ENCODE peak calls at places on chromosomes 1 and 21, in eight cellular contexts. Q is thoracic aorta; V is hepatocyte; I is CD8-positive, alpha-beta T cell; F is AG10803; X is GM23338; W is OCI-LY7; J is ovary. H is an unnamed sample.

GRCh38 chr1:208684192-208684591 is 440.0 kb upstream of the PLXNA2 start:
- DNase-seq in Q (no peak), V (no peak), I (no peak), F (no peak), X (no peak), W (no peak), J (no peak), H (no peak)

GRCh38 chr1:181910905-181911304 is 150.6 kb downstream of the ZNF648 start:
- DNase-seq in Q (no peak), V (no peak), I (no peak), F (no peak), X (peak), W (peak), J (no peak), H (no peak)

GRCh38 chr1:156727914-156728598 is at the start of gene METTL25B:
- DNase-seq in Q (no peak), V (peak), I (no peak), F (peak), X (peak), W (peak), J (peak), H (peak)

GRCh38 chr1:229040630-229041358 is 230.1 kb upstream of the RAB4A start:
- DNase-seq in Q (no peak), V (no peak), I (no peak), F (no peak), X (no peak), W (no peak), J (no peak), H (no peak)

GRCh38 chr1:6477039-6477820 is 11.3 kb upstream of the TNFRSF25 start:
- DNase-seq in Q (no peak), V (no peak), I (no peak), F (no peak), X (no peak), W (no peak), J (no peak), H (no peak)

GRCh38 chr1:42737257-42737656 is 2.8 kb downstream of the CLDN19 start:
- DNase-seq in Q (no peak), V (no peak), I (no peak), F (no peak), X (no peak), W (peak), J (no peak), H (no peak)

GRCh38 chr1:41144285-41144684 is 97.8 kb downstream of the SCMH1 start:
- DNase-seq in Q (no peak), V (no peak), I (no peak), F (no peak), X (no peak), W (no peak), J (no peak), H (no peak)

GRCh38 chr1:41936107-41936506 is 17.4 kb upstream of the HIVEP3 start:
- DNase-seq in Q (no peak), V (no peak), I (no peak), F (peak), X (no peak), W (no peak), J (no peak), H (no peak)

GRCh38 chr1:22048351-22049192 is 3.9 kb upstream of the CDC42 start:
- DNase-seq in Q (no peak), V (no peak), I (no peak), F (peak), X (peak), W (peak), J (no peak), H (peak)

GRCh38 chr1:226551299-226551698 is 2.7 kb downstream of the STUM start:
- DNase-seq in Q (no peak), V (no peak), I (no peak), F (no peak), X (no peak), W (no peak), J (peak), H (no peak)

GRCh38 chr1:96634863-96635262 is 86.7 kb upstream of the PTBP2 start:
- DNase-seq in Q (no peak), V (no peak), I (no peak), F (no peak), X (no peak), W (no peak), J (no peak), H (no peak)

GRCh38 chr1:211684791-211685190 is 9.4 kb upstream of the NEK2 start:
- DNase-seq in Q (no peak), V (peak), I (no peak), F (peak), X (no peak), W (no peak), J (no peak), H (no peak)

GRCh38 chr1:85991261-85991660 is 165.3 kb downstream of the COL24A1 start:
- DNase-seq in Q (no peak), V (no peak), I (no peak), F (no peak), X (no peak), W (peak), J (no peak), H (no peak)

GRCh38 chr1:119371800-119372199 is 3.2 kb downstream of the HAO2 start:
- DNase-seq in Q (no peak), V (no peak), I (no peak), F (no peak), X (no peak), W (no peak), J (no peak), H (no peak)

GRCh38 chr1:93735722-93736121 is 54.1 kb upstream of the BCAR3 start:
- DNase-seq in Q (no peak), V (no peak), I (no peak), F (peak), X (no peak), W (no peak), J (no peak), H (no peak)

GRCh38 chr1:32813941-32814739 is 3.0 kb downstream of the YARS1 start:
- DNase-seq in Q (no peak), V (no peak), I (no peak), F (no peak), X (no peak), W (no peak), J (no peak), H (no peak)

GRCh38 chr1:32806910-32807523 is 10.1 kb downstream of the YARS1 start:
- DNase-seq in Q (no peak), V (peak), I (no peak), F (no peak), X (no peak), W (no peak), J (no peak), H (no peak)

GRCh38 chr1:7379445-7379971 is 391.6 kb upstream of the VAMP3 start:
- DNase-seq in Q (no peak), V (peak), I (peak), F (peak), X (peak), W (no peak), J (no peak), H (peak)

GRCh38 chr1:201714542-201715276 is 114.2 kb upstream of the IPO9 start:
- DNase-seq in Q (peak), V (peak), I (no peak), F (peak), X (no peak), W (no peak), J (peak), H (no peak)

GRCh38 chr1:172732427-172732826 is 73.5 kb downstream of the FASLG start:
- DNase-seq in Q (no peak), V (no peak), I (no peak), F (no peak), X (no peak), W (no peak), J (no peak), H (no peak)

GRCh38 chr1:172724746-172725613 is 66.1 kb downstream of the FASLG start:
- DNase-seq in Q (no peak), V (no peak), I (no peak), F (no peak), X (no peak), W (peak), J (no peak), H (no peak)

GRCh38 chr1:172726740-172727139 is 67.8 kb downstream of the FASLG start:
- DNase-seq in Q (no peak), V (no peak), I (no peak), F (no peak), X (no peak), W (no peak), J (no peak), H (no peak)

GRCh38 chr1:172727275-172727674 is 68.4 kb downstream of the FASLG start:
- DNase-seq in Q (no peak), V (no peak), I (no peak), F (no peak), X (no peak), W (no peak), J (no peak), H (no peak)

DNA sequence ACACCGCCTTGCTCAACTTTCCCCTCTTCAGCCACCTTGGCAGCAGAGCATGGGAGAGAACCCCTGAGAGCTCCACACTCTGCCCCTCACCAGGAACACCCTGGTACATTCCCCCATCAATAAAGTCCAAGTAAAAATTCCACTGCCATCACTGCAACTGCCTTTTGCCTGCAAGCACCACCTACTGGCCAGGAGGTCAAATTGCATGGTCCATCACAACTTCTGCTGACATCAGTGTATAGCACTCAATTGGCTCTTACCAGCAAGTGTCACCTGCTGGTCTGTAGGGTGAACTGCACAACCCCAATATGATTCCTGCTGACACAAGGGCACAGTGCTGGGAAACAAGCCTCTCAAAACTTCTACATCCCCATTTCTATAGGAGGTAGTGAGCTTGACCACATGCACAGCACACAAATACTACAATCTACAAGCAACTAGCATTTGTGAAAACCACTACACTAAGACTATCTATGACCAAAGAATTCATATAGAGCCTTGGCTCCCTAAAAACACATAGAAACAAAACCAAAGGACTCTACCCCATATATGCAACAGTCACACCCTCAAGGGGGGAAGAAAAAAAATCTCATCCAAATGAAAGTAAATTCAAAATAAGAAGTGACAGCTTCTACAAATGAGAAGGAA is 69.2 kb downstream of the FASLG start:
- DNase-seq in Q (no peak), V (no peak), I (no peak), F (peak), X (peak), W (peak), J (no peak), H (peak)
- TF ChIP-seq CTCF in Q (peak), V (peak), I (peak), F (peak), X (peak), W (peak), J (no peak), H (peak)

GRCh38 chr1:118225471-118225870 is 40.4 kb upstream of the SPAG17 start:
- DNase-seq in Q (no peak), V (no peak), I (no peak), F (no peak), X (no peak), W (no peak), J (no peak), H (no peak)

GRCh38 chr1:118219438-118219837 is 34.4 kb upstream of the SPAG17 start:
- DNase-seq in Q (no peak), V (no peak), I (no peak), F (no peak), X (no peak), W (no peak), J (no peak), H (no peak)

DNA sequence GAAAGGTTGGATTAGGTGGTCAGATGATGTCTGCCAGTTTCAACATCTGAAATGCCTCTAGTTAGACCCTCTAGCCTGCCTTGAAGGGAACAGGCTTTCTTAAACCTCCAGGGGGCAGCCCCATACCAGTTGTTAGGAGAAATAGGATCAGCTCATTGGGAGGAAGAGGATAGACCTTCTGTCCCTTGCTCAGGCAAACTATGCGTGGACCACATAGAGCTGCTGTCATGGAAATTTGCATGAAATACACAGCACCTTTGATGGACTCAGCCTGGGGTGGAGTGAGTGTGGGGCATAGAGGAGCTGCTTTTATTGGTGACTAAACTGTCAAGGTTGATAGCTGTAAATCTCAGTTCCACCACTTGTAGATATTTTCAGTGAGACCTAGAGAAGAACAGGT is 38.4 kb upstream of the SPAG17 start:
- DNase-seq in Q (no peak), V (peak), I (no peak), F (peak), X (peak), W (peak), J (no peak), H (peak)
- TF ChIP-seq CTCF in Q (no peak), V (peak), I (no peak), F (peak), X (peak), W (peak), J (no peak), H (peak)

GRCh38 chr1:46413596-46413985 is 19.5 kb downstream of the FAAH start:
- DNase-seq in Q (no peak), V (no peak), I (no peak), F (no peak), X (peak), W (peak), J (no peak), H (peak)
- TF ChIP-seq CTCF in Q (no peak), V (peak), I (no peak), F (peak), X (peak), W (peak), J (no peak), H (peak)

GRCh38 chr1:183048087-183049085 is 25.2 kb downstream of the LAMC1 start:
- DNase-seq in Q (no peak), V (no peak), I (no peak), F (no peak), X (no peak), W (peak), J (no peak), H (no peak)
- TF ChIP-seq CTCF in Q (no peak), V (no peak), I (no peak), F (no peak), X (no peak), W (no peak), J (no peak), H (no peak)

GRCh38 chr21:31558839-31559367 is 100.6 kb upstream of the SOD1 start:
- DNase-seq in Q (no peak), V (peak), I (peak), F (peak), X (peak), W (peak), J (peak), H (peak)
- TF ChIP-seq CTCF in Q (no peak), V (peak), I (no peak), F (no peak), X (peak), W (peak), J (no peak), H (peak)

GRCh38 chr1:1421147-1421906 is at the start of gene ANKRD65:
- DNase-seq in Q (no peak), V (no peak), I (no peak), F (no peak), X (no peak), W (no peak), J (peak), H (peak)

GRCh38 chr1:1418464-1419362 is 2.4 kb downstream of the ANKRD65 start:
- DNase-seq in Q (no peak), V (no peak), I (no peak), F (no peak), X (no peak), W (no peak), J (no peak), H (no peak)

GRCh38 chr1:1420654-1421134 is 382 bp downstream of the ANKRD65 start:
- DNase-seq in Q (no peak), V (no peak), I (no peak), F (no peak), X (no peak), W (no peak), J (peak), H (peak)

GRCh38 chr1:1419363-1419811 is 1.7 kb downstream of the ANKRD65 start:
- DNase-seq in Q (no peak), V (no peak), I (no peak), F (no peak), X (no peak), W (no peak), J (peak), H (no peak)

GRCh38 chr1:1419812-1420653 is 1.0 kb downstream of the ANKRD65 start:
- DNase-seq in Q (no peak), V (no peak), I (no peak), F (no peak), X (peak), W (no peak), J (peak), H (peak)
- TF ChIP-seq CTCF in Q (no peak), V (no peak), I (no peak), F (no peak), X (no peak), W (no peak), J (no peak), H (no peak)

GRCh38 chr1:234295039-234295438 is 78.2 kb upstream of the COA6 start:
- DNase-seq in Q (no peak), V (no peak), I (no peak), F (no peak), X (no peak), W (no peak), J (no peak), H (no peak)
- TF ChIP-seq CTCF in Q (no peak), V (no peak), I (no peak), F (no peak), X (no peak), W (no peak), J (no peak), H (no peak)